ENCODE peak calls at places on chromosomes 13 and 19, in seven cellular contexts. Q, K, J, N, E, G and O are unnamed samples. For H3K79me2, the result is how much of the 10 kb centered on the place peaks cover.

GRCh38 chr13:50990540-50991506 is 81.2 kb downstream of the RNASEH2B start:
- DNase-seq in Q (peak), G (no peak), K (no peak), J (no peak), N (peak), E (peak), O (peak)

GRCh38 chr13:48175200-48175599 is 57.8 kb upstream of the ITM2B start:
- DNase-seq in G (no peak), Q (no peak), N (no peak), K (no peak), E (no peak), J (no peak), O (no peak)

GRCh38 chr13:34967851-34968562 is 25.9 kb downstream of the NBEA start:
- DNase-seq in J (no peak), K (no peak), Q (no peak), E (no peak), G (peak), N (no peak), O (no peak)

GRCh38 chr19:30784850-30785459 is 412.8 kb downstream of the ZNF536 start:
- DNase-seq in G (peak), K (no peak), N (peak), E (no peak), J (peak), Q (peak), O (peak)

GRCh38 chr13:48532146-48532472 is 771 bp downstream of the RCBTB2 start:
- DNase-seq in N (no peak), K (no peak), E (no peak), J (peak), Q (peak), G (peak), O (peak)

GRCh38 chr19:53808710-53809125 is 15.4 kb downstream of the NLRP12 start:
- DNase-seq in G (peak), N (peak), K (peak), E (peak), J (no peak), Q (peak), O (peak)

GRCh38 chr13:28582225-28582891 is 76.6 kb upstream of the POMP start:
- DNase-seq in K (no peak), Q (no peak), N (no peak), E (no peak), J (no peak), G (no peak), O (no peak)

GRCh38 chr13:24220086-24220703 is 59.7 kb downstream of the SPATA13 start:
- DNase-seq in G (peak), N (peak), E (peak), Q (peak), J (peak), K (peak), O (peak)

GRCh38 chr13:48783181-48783630 is 129.5 kb downstream of the CYSLTR2 start:
- DNase-seq in E (no peak), K (no peak), G (peak), Q (peak), J (no peak), N (no peak), O (no peak)

GRCh38 chr19:47713046-47714021 is at the start of gene EHD2:
- DNase-seq in N (peak), J (no peak), G (no peak), Q (peak), E (peak), K (no peak), O (peak)

GRCh38 chr19:9156304-9156703 is 16.1 kb downstream of the ZNF317 start:
- DNase-seq in Q (no peak), G (no peak), E (no peak), N (no peak), K (no peak), J (no peak), O (no peak)

GRCh38 chr19:9151367-9151766 is 11.2 kb downstream of the ZNF317 start:
- DNase-seq in Q (no peak), N (no peak), J (no peak), K (no peak), G (no peak), E (no peak), O (no peak)

GRCh38 chr19:9159891-9160290 is 18.9 kb upstream of the OR7D2 start:
- DNase-seq in Q (no peak), J (no peak), G (no peak), N (no peak), K (no peak), E (no peak), O (no peak)

GRCh38 chr19:9150650-9151049 is 10.5 kb downstream of the ZNF317 start:
- DNase-seq in E (no peak), J (no peak), Q (no peak), N (no peak), G (no peak), K (no peak), O (no peak)

GRCh38 chr19:9155591-9155990 is 15.4 kb downstream of the ZNF317 start:
- DNase-seq in Q (no peak), E (no peak), N (no peak), G (no peak), K (no peak), J (no peak), O (no peak)
- H3K79me2 ChIP-seq in Q (half or more), E (half or more), N (half or more), G (half or more), K (half or more), J (half or more), O (half or more)

GRCh38 chr19:21835810-21836444 is at the start of gene ZNF43:
- DNase-seq in N (peak), J (peak), Q (peak), G (peak), E (peak), K (no peak), O (peak)
- TF ChIP-seq EZH2phosphoT487 in N (no peak), J (no peak), Q (no peak), G (no peak), E (no peak), K (no peak), O (no peak)

DNA sequence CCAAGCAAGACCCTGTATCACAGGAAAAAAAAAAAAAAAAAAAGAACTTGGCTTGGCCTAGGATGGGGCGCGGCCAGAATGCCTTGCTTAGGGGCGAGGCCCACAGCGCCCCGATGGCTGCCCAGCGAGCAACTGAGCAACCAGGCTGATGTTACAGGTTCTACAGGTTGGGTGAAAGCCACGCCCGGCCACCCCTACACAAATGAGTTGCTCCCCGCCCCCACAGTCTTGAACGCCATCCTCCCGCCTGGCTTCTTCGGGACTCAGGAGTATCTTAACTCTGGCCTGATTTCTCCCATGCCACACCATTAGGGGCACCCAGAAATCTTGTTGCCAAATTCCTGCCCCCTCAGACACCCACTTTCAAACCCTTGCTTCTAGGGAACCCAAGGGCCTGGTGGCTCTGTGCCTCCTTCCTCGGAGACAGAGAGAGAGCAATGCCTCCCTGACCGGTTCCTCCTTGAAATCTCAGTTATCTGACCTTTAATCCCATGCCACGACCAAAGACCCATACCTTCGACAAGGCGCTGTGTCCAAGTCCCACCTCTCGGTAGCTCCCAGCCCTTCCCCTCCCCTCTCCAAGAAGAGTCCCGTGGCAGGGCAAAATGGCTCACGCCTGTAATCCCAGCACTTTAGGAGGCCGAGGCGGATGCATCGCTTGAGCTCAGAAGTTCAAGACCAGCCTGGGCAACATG is 1.1 kb upstream of the CBLC start:
- DNase-seq in Q (peak), G (peak), J (no peak), E (no peak), N (peak), K (peak), O (no peak)
- TF ChIP-seq CTCF in Q (no peak), G (no peak), J (no peak), E (no peak), N (no peak), K (no peak), O (no peak)

GRCh38 chr13:40980466-40980865 is 38.6 kb downstream of the ELF1 start:
- DNase-seq in K (no peak), N (no peak), J (no peak), Q (no peak), E (no peak), G (no peak), O (no peak)
- H3K79me2 ChIP-seq in K (half or more), N (under half), J (half or more), Q (half or more), E (under half), G (under half), O (under half)

GRCh38 chr19:29666634-29667389 is 1.6 kb downstream of the PLEKHF1 start:
- DNase-seq in J (no peak), E (no peak), Q (peak), K (no peak), G (no peak), N (peak), O (peak)
- TF ChIP-seq EZH2phosphoT487 in J (no peak), E (no peak), Q (no peak), K (no peak), G (no peak), N (no peak), O (no peak)

DNA sequence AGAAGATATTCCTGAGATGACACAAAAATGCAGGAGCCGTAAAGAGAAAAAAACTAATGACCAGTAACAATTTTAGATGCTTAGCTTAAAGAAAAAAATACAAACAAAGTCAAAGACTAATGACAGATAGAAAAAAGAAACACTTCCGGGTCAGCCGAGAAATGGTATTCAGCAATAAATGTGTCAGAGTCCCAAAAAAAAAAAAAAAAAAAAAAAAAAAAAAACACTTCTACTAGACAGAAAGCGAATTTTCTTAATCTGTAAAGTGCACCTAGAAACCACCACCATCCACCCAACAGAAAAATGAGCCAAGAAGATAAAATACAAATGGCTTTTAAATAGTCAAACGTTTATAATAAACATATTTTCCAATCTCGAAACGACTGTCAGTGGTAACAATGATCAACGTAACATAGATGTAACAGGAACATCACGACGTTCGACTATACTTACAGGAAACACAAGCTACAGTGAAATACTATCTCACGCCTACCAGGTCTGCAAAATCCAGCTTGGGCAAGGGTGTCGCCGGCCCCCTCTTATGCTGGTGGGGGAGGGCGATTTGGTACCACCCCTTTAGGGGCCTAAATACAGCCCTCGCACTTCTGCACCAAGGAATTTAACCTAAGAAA is 10.6 kb downstream of the ABHD17A start:
- DNase-seq in E (no peak), J (no peak), K (no peak), Q (no peak), N (no peak), G (no peak), O (no peak)
- TF ChIP-seq CTCF in E (no peak), J (no peak), K (no peak), Q (no peak), N (no peak), G (no peak), O (no peak)

GRCh38 chr19:12997967-12998940 is 3.0 kb downstream of the NFIX start:
- DNase-seq in K (no peak), N (no peak), E (no peak), G (no peak), Q (no peak), J (no peak), O (no peak)

GRCh38 chr19:12995596-12996541 is 594 bp downstream of the NFIX start:
- DNase-seq in J (no peak), E (peak), N (no peak), G (no peak), Q (peak), K (no peak), O (no peak)

GRCh38 chr19:12996542-12997094 is 1.3 kb downstream of the NFIX start:
- DNase-seq in Q (no peak), N (peak), E (peak), G (peak), J (no peak), K (no peak), O (peak)

GRCh38 chr19:12994701-12995595 is at the start of gene NFIX:
- DNase-seq in Q (peak), N (peak), E (peak), G (peak), J (peak), K (no peak), O (peak)

DNA sequence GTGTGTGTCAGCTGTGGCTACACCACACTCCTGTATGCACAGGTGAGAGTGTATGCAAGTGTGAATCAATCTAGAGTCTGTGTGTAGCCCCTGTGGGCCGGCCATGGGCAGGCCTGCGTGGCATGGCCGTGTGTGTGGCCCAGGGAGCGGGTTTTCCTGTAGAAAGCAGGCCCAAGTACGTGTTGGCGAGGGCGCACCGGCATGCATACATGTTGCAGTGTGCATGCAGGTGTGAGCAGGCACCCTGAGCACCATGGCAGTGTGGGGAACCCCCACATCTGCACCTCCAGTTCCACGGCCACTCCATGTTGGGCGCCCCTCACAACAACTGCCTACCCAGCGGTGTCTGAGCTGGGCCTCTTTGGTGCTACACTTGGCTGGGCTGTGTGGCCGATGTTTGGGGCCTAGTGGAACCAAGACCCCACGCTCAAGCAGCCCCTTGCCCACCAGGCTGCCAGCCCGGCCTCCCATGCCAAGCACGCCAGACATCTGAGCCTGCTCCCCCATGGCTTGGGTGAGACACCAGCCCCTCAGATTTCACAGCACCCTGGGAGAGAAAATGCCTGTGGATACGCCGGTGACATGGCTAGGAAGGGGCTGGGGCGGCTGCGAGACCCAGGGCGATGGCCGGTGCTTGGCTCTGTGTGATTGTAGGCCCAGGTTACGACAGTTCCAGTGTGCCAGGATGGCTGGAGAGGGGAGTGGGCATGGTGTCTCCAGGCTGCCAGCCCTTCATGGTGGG is 2.1 kb downstream of the NFIX start:
- DNase-seq in N (no peak), K (no peak), G (no peak), Q (no peak), E (no peak), J (no peak), O (no peak)
- H3K79me2 ChIP-seq in N (under half), K (under half), G (half or more), Q (under half), E (under half), J (under half), O (under half)

GRCh38 chr19:7925171-7925837 is 631 bp downstream of the CTXN1 start:
- DNase-seq in E (peak), G (peak), N (peak), J (peak), K (peak), Q (peak), O (peak)
- TF ChIP-seq EZH2phosphoT487 in E (no peak), G (no peak), N (no peak), J (no peak), K (no peak), Q (no peak), O (no peak)

GRCh38 chr13:98598043-98598442 is 21.1 kb upstream of the STK24 start:
- DNase-seq in J (no peak), K (no peak), N (peak), E (no peak), G (no peak), Q (no peak), O (peak)
- TF ChIP-seq CTCF in J (no peak), K (peak), N (peak), E (no peak), G (no peak), Q (no peak), O (peak)